ENCODE peak calls at places on chromosomes 5 and 9, in eight cellular contexts. P is tibial nerve, B is HCT116, X is brain microvascular endothelial cell, A is adipocyte, N is foreskin fibroblast, R is small intestine, T is skeletal muscle cell. H is an unnamed sample.

GRCh38 chr9:97919217-97919813 is 3.0 kb downstream of the TRMO start:
- DNase-seq in A (no peak), N (no peak), R (no peak), B (no peak), T (no peak), P (no peak), X (no peak), H (no peak)

GRCh38 chr9:128607642-128608350 is 48.9 kb downstream of the DYNC2I2 start:
- DNase-seq in B (no peak), N (peak; percentile 14), X (no peak), R (no peak), T (peak; percentile 34), P (no peak), A (peak; percentile 7), H (no peak)

GRCh38 chr5:170576602-170577584 is 73.1 kb downstream of the KCNIP1 start:
- DNase-seq in A (peak; percentile 16), R (peak; percentile 7), X (no peak), B (no peak), T (no peak), P (no peak), N (no peak), H (no peak)

GRCh38 chr9:71767421-71768321 is 642 bp downstream of the CEMIP2 start:
- DNase-seq in N (peak; percentile 16), T (no peak), A (peak; percentile 72), P (no peak), B (no peak), X (no peak), R (peak; percentile 85), H (no peak)

GRCh38 chr5:126780165-126780827 is 3.4 kb downstream of the LMNB1 start:
- DNase-seq in R (peak; percentile 70), T (peak; percentile 53), X (peak; percentile 69), P (peak; percentile 47), B (no peak), A (peak; percentile 88), N (peak; percentile 70), H (no peak)

GRCh38 chr9:88018101-88018500 is 43.8 kb upstream of the CDK20 start:
- DNase-seq in A (no peak), T (no peak), X (no peak), N (no peak), B (no peak), R (no peak), P (no peak), H (no peak)

GRCh38 chr5:172943283-172943841 is 15.9 kb upstream of the RPL26L1 start:
- DNase-seq in B (no peak), R (no peak), P (no peak), X (peak; percentile 87), T (peak; percentile 62), A (peak; percentile 62), N (peak; percentile 59), H (no peak)

GRCh38 chr5:178463321-178464155 is 126.7 kb downstream of the COL23A1 start:
- DNase-seq in R (no peak), N (no peak), B (no peak), T (no peak), P (no peak), X (no peak), A (no peak), H (no peak)

GRCh38 chr9:114953917-114954316 is 23.5 kb upstream of the TNFSF8 start:
- DNase-seq in T (peak; percentile 67), N (peak; percentile 86), X (peak; percentile 46), R (peak; percentile 3), P (peak; percentile 79), A (peak; percentile 91), B (no peak), H (peak; percentile 23)

GRCh38 chr5:65305913-65306312 is 175.8 kb downstream of the ADAMTS6 start:
- DNase-seq in B (no peak), T (peak; percentile 25), X (peak; percentile 56), N (peak; percentile 71), R (no peak), P (no peak), A (peak; percentile 44), H (no peak)

GRCh38 chr5:142749321-142749720 is 20.9 kb upstream of the ARHGAP26 start:
- DNase-seq in A (no peak), X (peak; percentile 71), T (no peak), B (no peak), P (no peak), R (no peak), N (peak; percentile 56), H (no peak)

DNA sequence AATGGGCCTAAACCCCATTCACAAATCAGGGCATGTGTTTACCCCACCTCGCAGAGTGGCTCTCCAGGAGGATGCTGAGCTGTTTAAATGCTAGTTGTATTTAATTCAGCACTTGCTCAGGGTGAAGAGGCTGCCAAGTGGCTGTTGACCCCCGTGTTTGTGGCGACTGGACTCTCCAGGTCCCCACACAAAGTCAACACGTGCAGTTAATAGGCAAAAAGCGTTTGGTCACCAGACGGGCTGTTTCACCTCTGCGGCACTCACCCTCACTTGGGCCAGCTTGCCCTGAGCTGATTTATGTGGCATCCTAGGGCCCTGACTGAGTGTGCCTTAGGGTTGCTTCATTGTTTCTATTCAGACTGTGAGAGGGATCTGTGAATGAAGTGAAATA is 152.3 kb downstream of the GAS1 start:
- DNase-seq in T (no peak), X (no peak), P (no peak), B (no peak), A (peak; percentile 47), N (no peak), R (no peak), H (no peak)
- H3K4me3 ChIP-seq in T (no peak overlapping the region), X (no peak overlapping the region), P (peak overlapping the region; percentile 44), B (no peak overlapping the region), A (peak overlapping the region; percentile 74), N (peak overlapping the region; percentile 23), R (no peak overlapping the region), H (no peak overlapping the region)

GRCh38 chr9:113522858-113523257 is 59.3 kb downstream of the RGS3 start:
- DNase-seq in A (no peak), T (no peak), P (no peak), R (no peak), N (no peak), X (no peak), B (no peak), H (no peak)
- H3K4me3 ChIP-seq in A (no peak overlapping the region), T (no peak overlapping the region), P (no peak overlapping the region), R (peak overlapping the region; percentile 0), N (no peak overlapping the region), X (no peak overlapping the region), B (no peak overlapping the region), H (no peak overlapping the region)

GRCh38 chr5:159096555-159097460 is 2.9 kb downstream of the EBF1 start:
- DNase-seq in R (no peak), N (no peak), A (no peak), T (no peak), X (no peak), B (no peak), P (no peak), H (no peak)
- H3K4me3 ChIP-seq in R (no peak overlapping the region), N (peak overlapping the region; percentile 88), A (peak overlapping the region; percentile 100), T (peak overlapping the region; percentile 65), X (peak overlapping the region; percentile 68), B (no peak overlapping the region), P (peak overlapping the region; percentile 75), H (no peak overlapping the region)

GRCh38 chr5:160423025-160423554 is 1.4 kb downstream of the PTTG1 start:
- DNase-seq in B (no peak), T (no peak), X (no peak), P (no peak), N (no peak), A (no peak), R (peak; percentile 27), H (no peak)
- H3K4me3 ChIP-seq in B (peak overlapping the region; percentile 90), T (peak overlapping the region; percentile 62), X (peak overlapping the region; percentile 74), P (no peak overlapping the region), N (peak overlapping the region; percentile 69), A (no peak overlapping the region), R (no peak overlapping the region), H (peak overlapping the region; percentile 64)

DNA sequence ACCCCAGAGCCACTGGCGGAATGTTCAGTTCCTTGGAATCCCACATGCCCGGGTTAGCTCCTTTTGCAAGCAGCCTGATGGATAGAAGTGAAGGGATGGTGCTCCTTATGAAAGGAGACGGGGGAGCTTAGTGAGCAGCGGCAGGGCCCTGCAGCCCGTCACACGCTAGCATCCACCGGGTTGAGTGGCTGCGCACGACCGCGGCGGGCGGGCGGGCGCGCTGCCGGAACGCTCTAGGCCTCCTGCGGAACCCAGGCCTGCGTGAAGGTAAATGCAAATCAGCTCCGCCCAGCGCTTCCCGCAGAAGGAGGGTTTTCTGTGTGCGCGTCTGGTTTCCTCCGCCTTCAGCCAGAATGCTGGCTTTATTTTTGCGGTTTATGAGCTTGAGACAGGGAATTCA is 19.8 kb downstream of the IL12B start:
- DNase-seq in X (peak; percentile 13), B (no peak), N (no peak), A (no peak), R (peak; percentile 20), P (no peak), T (no peak), H (no peak)
- H3K4me3 ChIP-seq in X (peak overlapping the region; percentile 34), B (no peak overlapping the region), N (no peak overlapping the region), A (no peak overlapping the region), R (no peak overlapping the region), P (no peak overlapping the region), T (peak overlapping the region; percentile 11), H (peak overlapping the region; percentile 37)

GRCh38 chr9:125749287-125749935 is 2.2 kb downstream of the PBX3 start:
- DNase-seq in N (no peak), A (peak; percentile 15), B (no peak), X (no peak), R (no peak), T (no peak), P (no peak), H (no peak)

GRCh38 chr9:125750656-125751035 is 3.5 kb downstream of the PBX3 start:
- DNase-seq in B (no peak), X (no peak), N (no peak), A (peak; percentile 39), P (no peak), T (no peak), R (no peak), H (no peak)

GRCh38 chr9:125754096-125754495 is 6.9 kb downstream of the PBX3 start:
- DNase-seq in N (no peak), P (no peak), R (no peak), X (no peak), A (no peak), B (no peak), T (no peak), H (no peak)

GRCh38 chr9:125749951-125750655 is 2.9 kb downstream of the PBX3 start:
- DNase-seq in N (no peak), X (no peak), P (no peak), A (peak; percentile 57), T (no peak), B (no peak), R (no peak), H (no peak)

DNA sequence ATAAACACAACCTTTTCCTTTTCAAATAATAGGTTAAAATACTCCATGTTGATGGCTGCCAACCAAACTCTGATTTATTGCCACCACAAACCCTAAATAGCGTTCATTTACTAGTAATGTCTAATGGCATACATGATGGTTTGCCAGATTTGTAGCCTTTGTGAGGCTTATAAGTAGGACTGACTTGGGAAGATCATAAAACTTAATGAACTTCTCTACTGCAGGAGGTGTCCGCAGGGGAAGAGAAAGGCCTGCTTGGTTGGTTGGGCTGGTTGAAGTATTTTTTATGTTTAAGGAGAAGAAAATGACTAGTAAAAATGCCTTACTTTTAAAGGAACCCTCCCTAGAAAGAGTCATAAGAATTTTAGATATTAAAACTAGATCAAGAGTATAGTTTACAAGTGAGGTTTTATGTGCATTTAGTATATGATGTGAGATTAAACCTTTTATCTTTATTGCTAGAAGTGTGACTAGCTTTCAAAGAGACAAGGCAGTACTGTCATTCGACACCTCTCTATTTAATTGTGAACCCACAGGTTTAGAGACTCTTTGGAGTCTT is 5.0 kb downstream of the PBX3 start:
- DNase-seq in X (no peak), P (no peak), T (no peak), A (no peak), N (no peak), R (no peak), B (no peak), H (no peak)
- H3K4me3 ChIP-seq in X (no peak overlapping the region), P (no peak overlapping the region), T (no peak overlapping the region), A (no peak overlapping the region), N (peak overlapping the region; percentile 14), R (no peak overlapping the region), B (no peak overlapping the region), H (no peak overlapping the region)